ENCODE peak calls at places on chromosomes 12 and 14, in seven cellular contexts. Q is astrocyte of the cerebellum, A is AG04450, O is foreskin fibroblast, E is fibroblast of pulmonary artery, H is tibial nerve, J is endothelial cell. T is an unnamed sample.

GRCh38 chr14:39395555-39396254 is 36.5 kb downstream of the FBXO33 start:
- DNase-seq in Q (no peak), A (no peak), O (no peak), E (no peak), H (no peak), J (no peak), T (no peak)

GRCh38 chr12:113145720-113146551 is 3.6 kb upstream of the CFAP73 start:
- DNase-seq in Q (no peak), A (no peak), O (no peak), E (peak), H (no peak), J (no peak), T (no peak)

GRCh38 chr12:124518051-124518932 is 49.1 kb downstream of the NCOR2 start:
- DNase-seq in Q (peak), A (peak), O (peak), E (peak), H (peak), J (no peak), T (no peak)

GRCh38 chr12:981176-981828 is 9.7 kb upstream of the ERC1 start:
- DNase-seq in Q (peak), A (no peak), O (no peak), E (peak), H (no peak), J (no peak), T (no peak)

GRCh38 chr12:4825139-4825858 is 84.4 kb upstream of the KCNA1 start:
- DNase-seq in Q (no peak), A (no peak), O (no peak), E (peak), H (no peak), J (no peak), T (no peak)

GRCh38 chr12:46332260-46332659 is 40.3 kb downstream of the SLC38A2 start:
- DNase-seq in Q (no peak), A (no peak), O (peak), E (peak), H (no peak), J (no peak), T (no peak)

GRCh38 chr12:89456565-89456964 is 68.0 kb downstream of the GALNT4 start:
- DNase-seq in Q (no peak), A (no peak), O (no peak), E (no peak), H (no peak), J (no peak), T (no peak)

GRCh38 chr12:64083285-64084210 is 138.5 kb downstream of the KICS2 start:
- DNase-seq in Q (peak), A (peak), O (peak), E (peak), H (peak), J (no peak), T (no peak)

GRCh38 chr14:73457935-73458218 is 469 bp downstream of the NUMB start:
- DNase-seq in Q (no peak), A (no peak), O (no peak), E (no peak), H (no peak), J (no peak), T (no peak)

GRCh38 chr12:14216405-14217294 is 148.8 kb upstream of the ATF7IP start:
- DNase-seq in Q (no peak), A (no peak), O (peak), E (peak), H (no peak), J (no peak), T (no peak)

GRCh38 chr12:6033546-6033945 is 88.5 kb upstream of the ANO2 start:
- DNase-seq in Q (no peak), A (no peak), O (no peak), E (no peak), H (no peak), J (no peak), T (no peak)

GRCh38 chr14:89697281-89698060 is 257.1 kb downstream of the EFCAB11 start:
- DNase-seq in Q (no peak), A (no peak), O (no peak), E (no peak), H (no peak), J (no peak), T (no peak)

GRCh38 chr12:120234643-120235368 is 30.7 kb downstream of the PXN start:
- DNase-seq in Q (peak), A (peak), O (peak), E (peak), H (peak), J (peak), T (no peak)

GRCh38 chr12:50732591-50732990 is 31.3 kb upstream of the ATF1 start:
- DNase-seq in Q (peak), A (peak), O (peak), E (peak), H (no peak), J (no peak), T (no peak)

GRCh38 chr12:93832126-93832525 is 155.0 kb downstream of the CRADD start:
- DNase-seq in Q (no peak), A (no peak), O (no peak), E (no peak), H (no peak), J (no peak), T (no peak)

GRCh38 chr12:129083121-129083520 is 229.8 kb downstream of the GLT1D1 start:
- DNase-seq in Q (no peak), A (no peak), O (no peak), E (no peak), H (no peak), J (no peak), T (no peak)

GRCh38 chr12:119699199-119699765 is 31.3 kb downstream of the PRKAB1 start:
- DNase-seq in Q (no peak), A (no peak), O (no peak), E (no peak), H (no peak), J (no peak), T (no peak)

GRCh38 chr12:33310471-33310870 is 129.1 kb downstream of the SYT10 start:
- DNase-seq in Q (no peak), A (no peak), O (no peak), E (no peak), H (no peak), J (no peak), T (no peak)

GRCh38 chr12:117360551-117361311 is 695 bp downstream of the NOS1 start:
- DNase-seq in Q (no peak), A (no peak), O (no peak), E (no peak), H (no peak), J (peak), T (no peak)

GRCh38 chr14:23487216-23487615 is 17.7 kb downstream of the NGDN start:
- DNase-seq in Q (no peak), A (no peak), O (no peak), E (no peak), H (no peak), J (no peak), T (no peak)

GRCh38 chr12:13219320-13219719 is 22.8 kb downstream of the EMP1 start:
- DNase-seq in Q (no peak), A (no peak), O (no peak), E (no peak), H (no peak), J (no peak), T (no peak)

GRCh38 chr12:23803547-23803946 is 145.9 kb downstream of the SOX5 start:
- DNase-seq in Q (no peak), A (no peak), O (no peak), E (no peak), H (no peak), J (no peak), T (no peak)

GRCh38 chr12:105332925-105333324 is 2.4 kb downstream of the C12orf75 start:
- DNase-seq in Q (no peak), A (no peak), O (no peak), E (no peak), H (no peak), J (no peak), T (no peak)

GRCh38 chr12:105331805-105332251 is 1.3 kb downstream of the C12orf75 start:
- DNase-seq in Q (no peak), A (no peak), O (no peak), E (no peak), H (no peak), J (no peak), T (no peak)

GRCh38 chr12:105330283-105330937 is at the start of gene C12orf75:
- DNase-seq in Q (peak), A (no peak), O (peak), E (peak), H (peak), J (peak), T (peak)

GRCh38 chr12:105329926-105330282 is 587 bp upstream of the C12orf75 start:
- DNase-seq in Q (no peak), A (no peak), O (no peak), E (no peak), H (no peak), J (no peak), T (no peak)

DNA sequence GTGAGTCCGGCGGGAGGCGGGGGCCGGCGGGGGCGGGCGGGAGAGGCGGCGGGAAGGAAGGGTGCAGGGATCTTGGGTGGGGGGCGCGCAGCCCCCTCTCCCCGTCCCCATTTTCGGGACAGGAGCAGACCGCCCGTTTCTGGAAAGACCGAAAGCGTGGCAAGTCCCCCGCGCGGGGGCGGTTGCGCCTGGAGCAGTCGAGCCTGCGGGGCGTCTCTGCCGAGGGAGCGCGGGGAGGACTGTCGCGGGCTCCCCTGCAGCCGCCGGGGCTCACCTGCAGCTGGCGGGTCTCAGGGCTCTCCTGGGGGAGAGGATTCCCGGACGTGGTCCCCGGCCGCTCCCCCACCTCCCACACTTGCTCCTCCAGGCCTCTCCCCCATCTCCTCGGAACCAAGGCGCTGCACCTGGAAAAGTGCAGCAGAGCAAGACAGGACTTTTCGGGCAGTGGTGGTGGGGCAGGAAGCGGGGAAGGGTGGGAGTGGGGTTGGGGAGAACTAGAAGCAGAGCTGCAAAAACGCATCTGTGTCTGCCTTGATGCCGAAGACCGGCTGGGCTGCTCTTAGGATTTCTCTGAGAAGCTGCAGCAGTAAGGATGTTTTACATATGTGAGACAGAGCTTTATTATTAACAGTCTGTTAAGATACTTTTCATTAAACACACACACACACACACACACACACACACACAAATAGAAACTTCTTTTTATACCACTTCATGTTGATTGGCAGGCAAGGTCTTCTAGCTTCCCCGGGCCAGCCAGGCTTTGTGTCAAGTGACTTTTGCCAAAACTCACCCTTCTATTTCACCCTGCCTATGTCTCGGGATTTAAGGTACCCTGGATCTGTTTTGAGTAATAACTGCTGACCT is 680 bp downstream of the C12orf75 start:
- DNase-seq in Q (no peak), A (no peak), O (no peak), E (no peak), H (no peak), J (peak), T (peak)
- TF ChIP-seq CTCF in Q (no peak), A (no peak), O (no peak), E (no peak), H (no peak), J (no peak), T (peak)

GRCh38 chr12:57898308-57898970 is 42.9 kb upstream of the ATP23 start:
- DNase-seq in Q (no peak), A (no peak), O (no peak), E (no peak), H (no peak), J (no peak), T (no peak)
- TF ChIP-seq CTCF in Q (no peak), A (no peak), O (no peak), E (no peak), H (no peak), J (no peak), T (no peak)

GRCh38 chr12:31785318-31785717 is 56.5 kb upstream of the AMN1 start:
- DNase-seq in Q (no peak), A (no peak), O (no peak), E (no peak), H (no peak), J (no peak), T (no peak)

GRCh38 chr12:31778687-31779086 is 49.9 kb upstream of the AMN1 start:
- DNase-seq in Q (no peak), A (no peak), O (no peak), E (no peak), H (no peak), J (no peak), T (no peak)

GRCh38 chr12:31781894-31782540 is 53.2 kb upstream of the AMN1 start:
- DNase-seq in Q (no peak), A (no peak), O (no peak), E (no peak), H (no peak), J (no peak), T (no peak)

GRCh38 chr12:31780096-31780495 is 51.3 kb upstream of the AMN1 start:
- DNase-seq in Q (no peak), A (no peak), O (no peak), E (no peak), H (no peak), J (no peak), T (no peak)

GRCh38 chr12:31783996-31784645 is 55.3 kb upstream of the AMN1 start:
- DNase-seq in Q (no peak), A (no peak), O (peak), E (no peak), H (no peak), J (no peak), T (no peak)
- TF ChIP-seq CTCF in Q (no peak), A (no peak), O (no peak), E (no peak), H (no peak), J (no peak), T (no peak)

GRCh38 chr12:43675048-43675904 is 83.3 kb downstream of the PUS7L start:
- DNase-seq in Q (no peak), A (no peak), O (no peak), E (peak), H (no peak), J (no peak), T (no peak)

GRCh38 chr12:43676183-43676813 is 82.3 kb downstream of the PUS7L start:
- DNase-seq in Q (no peak), A (no peak), O (no peak), E (peak), H (no peak), J (peak), T (no peak)
- TF ChIP-seq CTCF in Q (peak), A (peak), O (peak), E (peak), H (no peak), J (peak), T (peak)

GRCh38 chr12:59650594-59651229 is 54.9 kb downstream of the SLC16A7 start:
- DNase-seq in Q (peak), A (no peak), O (no peak), E (peak), H (no peak), J (no peak), T (no peak)
- TF ChIP-seq CTCF in Q (no peak), A (peak), O (no peak), E (peak), H (no peak), J (no peak), T (no peak)

GRCh38 chr12:115096673-115097349 is 412.8 kb upstream of the TBX3 start:
- DNase-seq in Q (no peak), A (peak), O (peak), E (peak), H (no peak), J (no peak), T (no peak)
- TF ChIP-seq CTCF in Q (no peak), A (no peak), O (no peak), E (no peak), H (no peak), J (no peak), T (no peak)

DNA sequence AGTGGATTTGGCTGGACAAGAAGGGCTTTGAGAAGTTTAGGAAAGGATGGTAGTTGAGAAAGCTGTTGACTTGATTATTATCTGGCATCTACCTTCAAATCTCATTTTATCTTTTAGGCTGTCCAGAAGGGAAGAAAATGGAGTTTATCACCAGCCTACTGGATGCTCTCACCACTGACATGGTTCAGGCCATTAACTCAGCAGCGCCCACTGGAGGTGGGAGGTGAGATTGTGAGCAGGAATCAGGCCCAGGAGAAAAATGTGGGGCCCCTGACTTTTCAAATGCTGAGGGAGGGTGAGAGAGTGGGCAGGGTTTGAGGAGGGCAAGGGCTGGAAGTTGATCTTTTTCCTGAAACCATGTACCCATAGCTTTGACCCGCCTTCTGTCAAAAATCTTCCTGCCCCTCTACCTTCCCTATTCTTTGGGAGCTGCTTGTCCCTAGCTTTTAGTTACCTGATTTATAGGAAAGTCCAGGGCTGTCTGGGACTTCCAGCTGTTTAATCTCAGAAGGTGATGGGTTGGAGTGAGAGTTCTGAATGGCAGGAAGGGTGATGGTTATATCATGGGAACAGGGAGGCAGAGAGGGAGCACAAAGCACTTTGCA is 134.2 kb downstream of the SMOC1 start:
- DNase-seq in Q (no peak), A (no peak), O (no peak), E (peak), H (no peak), J (peak), T (no peak)
- TF ChIP-seq CTCF in Q (peak), A (peak), O (peak), E (peak), H (peak), J (peak), T (peak)

DNA sequence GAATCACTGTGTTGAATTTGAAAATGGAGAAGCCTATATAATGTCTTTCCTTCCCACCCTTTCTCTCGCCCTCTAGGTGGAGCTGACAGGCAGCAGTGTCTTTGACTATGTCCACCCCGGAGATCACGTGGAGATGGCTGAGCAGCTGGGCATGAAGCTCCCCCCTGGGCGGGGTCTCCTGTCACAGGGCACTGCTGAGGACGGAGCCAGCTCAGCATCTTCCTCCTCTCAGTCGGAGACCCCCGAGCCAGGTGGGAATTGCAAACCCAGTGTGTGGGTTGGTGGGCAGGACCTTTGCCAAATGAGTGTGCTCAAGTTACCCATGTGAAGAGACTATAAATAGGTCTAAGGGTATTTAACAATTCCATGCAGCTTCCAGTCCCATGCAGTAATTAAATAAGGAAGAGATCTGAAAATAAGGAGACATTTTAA is 274.7 kb downstream of the EGLN3 start:
- DNase-seq in Q (no peak), A (no peak), O (no peak), E (peak), H (no peak), J (peak), T (no peak)
- TF ChIP-seq CTCF in Q (peak), A (peak), O (peak), E (peak), H (no peak), J (peak), T (peak)

DNA sequence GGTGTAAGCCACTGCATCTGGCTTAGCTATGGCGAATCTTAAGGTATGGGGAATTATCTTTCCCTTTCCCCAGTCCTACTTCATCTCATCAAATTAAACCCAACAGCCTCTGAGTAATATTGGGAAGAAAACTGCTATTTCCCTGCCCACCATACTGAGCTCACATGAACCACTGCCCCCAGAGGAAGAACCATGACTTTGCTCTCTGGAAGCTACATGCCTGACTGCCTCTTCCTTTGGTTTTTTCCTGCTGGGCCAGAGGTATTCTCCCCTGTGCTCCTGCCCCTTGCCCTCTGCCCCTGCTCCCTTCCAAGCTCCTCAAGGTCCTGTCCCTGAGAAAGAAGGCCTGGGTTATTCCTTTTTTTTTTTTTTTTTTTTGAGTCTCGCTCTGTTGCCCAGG is 15.2 kb downstream of the RILPL2 start:
- DNase-seq in Q (no peak), A (no peak), O (no peak), E (no peak), H (no peak), J (no peak), T (no peak)
- TF ChIP-seq CTCF in Q (peak), A (no peak), O (no peak), E (no peak), H (no peak), J (no peak), T (no peak)

GRCh38 chr14:95173518-95173917 is 16.2 kb upstream of the DICER1 start:
- DNase-seq in Q (no peak), A (no peak), O (no peak), E (no peak), H (no peak), J (no peak), T (no peak)

DNA sequence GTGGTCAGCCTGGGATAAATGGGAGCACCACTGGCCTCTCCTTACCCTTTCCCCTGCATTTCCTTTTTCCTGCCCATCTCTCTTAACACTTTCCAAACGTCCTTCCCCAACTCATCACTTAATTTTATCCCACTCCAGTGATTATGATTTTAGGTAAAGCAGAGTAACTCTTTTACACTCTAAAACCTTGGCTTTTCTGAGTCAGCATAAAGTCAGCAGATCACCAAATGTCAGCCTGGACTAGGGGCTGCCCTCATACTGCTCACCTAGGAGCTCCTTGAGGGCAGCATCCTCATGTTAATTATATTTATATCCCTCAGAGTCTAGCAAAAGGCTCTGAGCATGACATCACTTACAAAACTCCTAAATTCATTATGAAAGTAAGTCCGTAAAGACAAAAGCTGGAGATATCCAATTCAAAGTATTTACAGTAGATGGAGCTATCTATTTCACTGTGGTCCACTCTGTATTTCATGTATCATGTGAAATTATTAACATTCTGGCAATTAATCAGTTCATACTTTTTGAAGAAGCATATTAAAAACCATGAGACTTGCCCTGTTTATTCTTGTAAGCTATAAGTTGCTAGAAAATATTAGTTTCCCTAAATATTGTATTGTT is 17.0 kb upstream of the DICER1 start:
- DNase-seq in Q (no peak), A (no peak), O (no peak), E (peak), H (no peak), J (no peak), T (no peak)
- TF ChIP-seq CTCF in Q (no peak), A (no peak), O (no peak), E (peak), H (peak), J (no peak), T (no peak)